ENCODE peak calls at places on chromosome 13, in seven cellular contexts. B is lower lobe of right lung, G is astrocyte, V is A549, D is left ventricle myocardium inferior, E is Peyer's patch, A is heart right ventricle. X is an unnamed sample. For H3K4me1, the result is how much of the 10 kb centered on the place peaks cover.

GRCh38 chr13:36736119-36736726 is 62.4 kb downstream of the SERTM1 start:
- DNase-seq in B (no peak), G (peak), A (no peak), D (no peak), V (peak), E (no peak), X (no peak)

GRCh38 chr13:79548886-79549285 is 67.9 kb downstream of the NDFIP2 start:
- DNase-seq in D (no peak), A (no peak), G (no peak), V (peak), E (no peak), B (no peak), X (no peak)

GRCh38 chr13:52383362-52383761 is 22.6 kb downstream of the THSD1 start:
- DNase-seq in G (no peak), E (no peak), B (no peak), A (no peak), V (no peak), D (no peak), X (no peak)

GRCh38 chr13:113224486-113224885 is 15.1 kb downstream of the CUL4A start:
- DNase-seq in A (no peak), V (no peak), G (no peak), B (no peak), E (no peak), D (peak), X (no peak)

GRCh38 chr13:24045456-24045996 is 115.0 kb upstream of the SPATA13 start:
- DNase-seq in D (no peak), V (no peak), G (no peak), A (no peak), E (no peak), B (no peak), X (no peak)

GRCh38 chr13:36531746-36532486 is 99.6 kb downstream of the CCNA1 start:
- DNase-seq in D (no peak), E (no peak), B (no peak), A (no peak), V (no peak), G (peak), X (no peak)

GRCh38 chr13:28652002-28652401 is 6.9 kb upstream of the POMP start:
- DNase-seq in E (no peak), B (no peak), G (no peak), V (no peak), D (no peak), A (no peak), X (no peak)

GRCh38 chr13:20567881-20568528 is 1.0 kb downstream of the IFT88 start:
- DNase-seq in D (no peak), B (no peak), V (no peak), A (no peak), G (no peak), E (no peak), X (no peak)

GRCh38 chr13:53782400-53783030 is 753.9 kb downstream of the OLFM4 start:
- DNase-seq in V (peak), D (no peak), E (no peak), A (no peak), B (no peak), G (peak), X (no peak)

GRCh38 chr13:83716121-83716520 is 166.2 kb downstream of the SLITRK1 start:
- DNase-seq in D (no peak), V (no peak), E (no peak), A (no peak), B (no peak), G (peak), X (no peak)

GRCh38 chr13:84684048-84684662 is 801.9 kb upstream of the SLITRK1 start:
- DNase-seq in D (no peak), V (no peak), B (no peak), E (no peak), G (no peak), A (no peak), X (no peak)

GRCh38 chr13:113532156-113532806 is 41.8 kb upstream of the DCUN1D2 start:
- DNase-seq in G (no peak), A (peak), B (peak), E (no peak), D (peak), V (no peak), X (no peak)

GRCh38 chr13:49253997-49254396 is 6.3 kb downstream of the CDADC1 start:
- DNase-seq in E (no peak), B (no peak), G (no peak), D (no peak), A (no peak), V (no peak), X (no peak)

GRCh38 chr13:110877737-110878136 is 37.1 kb downstream of the ANKRD10 start:
- DNase-seq in D (no peak), B (no peak), A (no peak), V (no peak), E (no peak), G (no peak), X (no peak)

GRCh38 chr13:26716984-26717383 is 43.6 kb downstream of the GPR12 start:
- DNase-seq in D (no peak), E (no peak), V (no peak), B (no peak), G (no peak), A (no peak), X (peak)

GRCh38 chr13:87923713-87924112 is 252.5 kb downstream of the SLITRK5 start:
- DNase-seq in B (no peak), G (no peak), A (no peak), V (no peak), E (no peak), D (no peak), X (no peak)

GRCh38 chr13:80577285-80577684 is 236.4 kb upstream of the SPRY2 start:
- DNase-seq in A (no peak), G (no peak), E (no peak), V (no peak), B (no peak), D (no peak), X (no peak)
- TF ChIP-seq CTCF in A (no peak), G (no peak), E (no peak), V (no peak), B (no peak), D (no peak), X (no peak)

GRCh38 chr13:97275775-97276501 is 53.8 kb downstream of the MBNL2 start:
- DNase-seq in B (no peak), V (no peak), E (no peak), A (no peak), D (no peak), G (no peak), X (no peak)

GRCh38 chr13:97276862-97277269 is 54.7 kb downstream of the MBNL2 start:
- DNase-seq in A (no peak), V (no peak), G (peak), D (no peak), E (no peak), B (no peak), X (no peak)

GRCh38 chr13:97273341-97273831 is 51.3 kb downstream of the MBNL2 start:
- DNase-seq in B (no peak), V (no peak), E (no peak), G (no peak), D (no peak), A (no peak), X (no peak)

GRCh38 chr13:97275265-97275664 is 53.1 kb downstream of the MBNL2 start:
- DNase-seq in D (no peak), A (no peak), B (no peak), G (peak), V (peak), E (no peak), X (no peak)

GRCh38 chr13:97274782-97275252 is 52.7 kb downstream of the MBNL2 start:
- DNase-seq in D (no peak), G (peak), A (no peak), E (no peak), V (peak), B (no peak), X (no peak)
- H3K4me1 ChIP-seq in D (half or more), G (half or more), A (half or more), E (under half), V (half or more), B (half or more), X (half or more)

DNA sequence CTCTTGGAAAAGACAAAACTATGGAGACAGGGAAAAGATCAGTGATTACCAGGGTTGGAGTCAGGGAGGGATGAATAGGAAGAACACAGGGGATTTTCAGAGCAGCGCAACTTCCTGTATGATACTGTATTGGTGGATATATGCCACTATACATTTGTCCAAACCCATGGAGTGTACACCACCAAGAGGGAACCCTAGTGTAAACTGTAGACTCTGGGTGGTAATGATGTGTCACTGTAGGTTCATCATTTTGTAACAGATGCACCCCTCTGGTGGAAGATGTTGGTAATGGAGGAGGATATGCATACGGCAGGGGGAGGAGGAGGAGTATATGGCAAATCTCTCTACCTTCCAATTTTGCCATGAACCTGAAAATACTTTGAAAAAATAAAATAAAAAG is 68.1 kb downstream of the UFM1 start:
- DNase-seq in B (no peak), A (no peak), D (no peak), E (no peak), G (no peak), V (peak), X (no peak)
- TF ChIP-seq CTCF in B (no peak), A (peak), D (peak), E (no peak), G (peak), V (no peak), X (no peak)

DNA sequence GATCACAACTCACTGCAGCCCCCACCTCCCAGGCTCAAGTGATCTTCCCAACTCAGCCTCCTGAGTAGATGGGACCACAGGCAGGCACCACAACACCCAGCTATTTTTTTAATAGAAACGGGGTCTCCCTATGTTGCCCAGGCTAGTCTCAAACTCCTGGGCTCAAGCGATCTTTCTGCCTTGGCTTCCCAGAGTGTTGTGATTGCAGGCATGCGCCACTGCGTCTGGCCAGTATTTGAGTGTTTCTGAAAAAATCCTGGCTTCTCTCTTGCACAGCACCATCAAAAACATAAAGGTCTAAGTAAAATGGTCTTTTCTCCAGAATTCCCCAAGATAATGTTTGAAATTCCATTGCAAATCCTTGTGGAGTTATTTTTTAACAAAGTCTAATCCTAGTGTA is 47.8 kb downstream of the ELF1 start:
- DNase-seq in B (no peak), E (no peak), A (no peak), G (no peak), D (no peak), V (no peak), X (no peak)
- H3K4me1 ChIP-seq in B (half or more), E (half or more), A (half or more), G (under half), D (half or more), V (under half), X (under half)

GRCh38 chr13:99969368-99969933 is 2.1 kb downstream of the ZIC5 start:
- DNase-seq in D (no peak), B (no peak), V (no peak), A (no peak), E (no peak), G (no peak), X (no peak)

GRCh38 chr13:99970761-99971575 is 599 bp downstream of the ZIC5 start:
- DNase-seq in G (no peak), V (peak), E (no peak), B (no peak), D (no peak), A (no peak), X (peak)

GRCh38 chr13:99968521-99969367 is 2.8 kb downstream of the ZIC5 start:
- DNase-seq in A (no peak), G (no peak), E (no peak), D (no peak), B (no peak), V (peak), X (no peak)

GRCh38 chr13:99971576-99972189 is at the start of gene ZIC5:
- DNase-seq in E (no peak), D (no peak), G (no peak), V (peak), A (no peak), B (no peak), X (no peak)

GRCh38 chr13:99969934-99970760 is 1.4 kb downstream of the ZIC5 start:
- DNase-seq in V (peak), B (no peak), E (no peak), A (no peak), G (no peak), D (no peak), X (peak)
- TF ChIP-seq CTCF in V (no peak), B (no peak), E (no peak), A (no peak), G (no peak), D (no peak), X (no peak)

X was measured in right atrium auricular region.